ENCODE peak calls at places on chromosomes 7 and 10, in eight cellular contexts. I is BJ, D is lower lobe of right lung, N is lower leg skin, W is esophagus squamous epithelium, V is ovary, U is psoas muscle, K is IMR-90. B is an unnamed sample.

GRCh38 chr10:74151057-74151878 is at the start of gene ADK:
- DNase-seq in N (peak), K (peak), W (peak), D (peak), V (peak), U (peak), I (peak), B (peak)

GRCh38 chr10:51699145-51699474 is 285 bp downstream of the CSTF2T start:
- DNase-seq in K (no peak), I (no peak), V (no peak), D (no peak), W (no peak), N (no peak), U (no peak), B (no peak)

GRCh38 chr7:141221007-141221612 is 147.2 kb downstream of the TMEM178B start:
- DNase-seq in V (no peak), K (no peak), D (no peak), N (peak), U (no peak), W (no peak), I (no peak), B (peak)

GRCh38 chr10:31278279-31278941 is 40.6 kb upstream of the ZEB1 start:
- DNase-seq in I (no peak), W (no peak), K (peak), V (no peak), D (no peak), U (no peak), N (no peak), B (no peak)

GRCh38 chr7:125927556-125927955 is 997.9 kb upstream of the POT1 start:
- DNase-seq in U (no peak), W (no peak), V (no peak), D (no peak), N (no peak), I (no peak), K (no peak), B (no peak)

GRCh38 chr7:4610768-4611467 is 71.2 kb upstream of the FOXK1 start:
- DNase-seq in D (no peak), W (no peak), I (no peak), V (peak), N (no peak), U (no peak), K (peak), B (peak)

GRCh38 chr10:34446046-34446445 is 369.1 kb downstream of the PARD3 start:
- DNase-seq in K (no peak), N (no peak), V (no peak), D (no peak), U (no peak), W (no peak), I (no peak), B (peak)

GRCh38 chr10:71257292-71257997 is 45.1 kb downstream of the UNC5B start:
- DNase-seq in V (no peak), D (no peak), K (no peak), U (no peak), N (no peak), W (no peak), I (no peak), B (no peak)

GRCh38 chr7:71237945-71238344 is 106.0 kb downstream of the GALNT17 start:
- DNase-seq in W (no peak), K (no peak), V (peak), N (no peak), I (no peak), U (no peak), D (no peak), B (no peak)

GRCh38 chr10:99427566-99428150 is 2.8 kb downstream of the GOT1 start:
- DNase-seq in V (no peak), D (no peak), U (no peak), I (no peak), K (no peak), W (no peak), N (no peak), B (no peak)

GRCh38 chr10:94292448-94293118 is 70.2 kb downstream of the NOC3L start:
- DNase-seq in N (no peak), W (no peak), I (no peak), K (peak), V (peak), D (no peak), U (peak), B (peak)

GRCh38 chr10:61280303-61280702 is 172.9 kb downstream of the TMEM26 start:
- DNase-seq in D (no peak), N (no peak), I (no peak), W (no peak), K (peak), V (no peak), U (no peak), B (peak)

GRCh38 chr10:43606323-43607198 is at the start of gene ZNF485:
- DNase-seq in N (peak), V (peak), K (peak), I (no peak), D (peak), W (peak), U (peak), B (peak)

GRCh38 chr7:17907014-17907413 is 33.3 kb downstream of the SNX13 start:
- DNase-seq in K (peak), D (no peak), N (no peak), U (no peak), W (no peak), I (no peak), V (no peak), B (peak)

GRCh38 chr10:132859084-132859855 is 73.3 kb upstream of the NKX6-2 start:
- DNase-seq in U (no peak), N (peak), V (peak), D (peak), I (no peak), K (no peak), W (no peak), B (no peak)

GRCh38 chr7:46908770-46909169 is 673.1 kb downstream of the TNS3 start:
- DNase-seq in D (no peak), U (no peak), W (no peak), N (no peak), K (peak), I (peak), V (no peak), B (peak)

GRCh38 chr10:90732581-90732980 is 125.3 kb downstream of the HTR7 start:
- DNase-seq in N (no peak), I (no peak), V (no peak), W (no peak), U (no peak), K (no peak), D (no peak), B (no peak)

GRCh38 chr10:123896217-123896927 is 4.8 kb upstream of the CPXM2 start:
- DNase-seq in I (no peak), V (no peak), K (no peak), N (peak), U (no peak), W (no peak), D (no peak), B (no peak)

GRCh38 chr7:108584211-108584610 is 14.5 kb downstream of the DNAJB9 start:
- DNase-seq in D (no peak), V (no peak), N (no peak), W (no peak), U (no peak), K (no peak), I (no peak), B (peak)

GRCh38 chr10:32459072-32459703 is 13.2 kb downstream of the CCDC7 start:
- DNase-seq in I (no peak), W (no peak), V (no peak), K (no peak), N (no peak), D (no peak), U (no peak), B (no peak)

GRCh38 chr7:157663061-157663863 is 326.5 kb downstream of the DNAJB6 start:
- DNase-seq in V (no peak), U (no peak), I (no peak), K (no peak), W (no peak), N (no peak), D (no peak), B (no peak)

GRCh38 chr10:79446451-79447020 is 1.1 kb upstream of the ZCCHC24 start:
- DNase-seq in W (no peak), N (peak), K (no peak), I (no peak), U (peak), D (peak), V (peak), B (no peak)

GRCh38 chr7:157320607-157320979 is 16.2 kb upstream of the DNAJB6 start:
- DNase-seq in K (peak), N (no peak), W (no peak), D (no peak), U (no peak), V (no peak), I (no peak), B (no peak)

GRCh38 chr10:72146559-72147323 is 58.4 kb upstream of the SPOCK2 start:
- DNase-seq in K (no peak), N (no peak), V (no peak), W (no peak), I (no peak), D (no peak), U (no peak), B (no peak)

GRCh38 chr10:49310460-49310859 is 11.5 kb downstream of the C10orf71 start:
- DNase-seq in N (no peak), I (no peak), W (no peak), V (no peak), K (no peak), U (no peak), D (no peak), B (no peak)

GRCh38 chr7:128863433-128863989 is 855 bp downstream of the ATP6V1F start:
- DNase-seq in V (no peak), I (no peak), D (no peak), K (peak), N (no peak), W (no peak), U (peak), B (peak)
- H3K4me3 ChIP-seq in V (peak), I (peak), D (peak), K (peak), N (peak), W (peak), U (peak), B (peak)

GRCh38 chr10:113283189-113283588 is 269.7 kb upstream of the HABP2 start:
- DNase-seq in K (no peak), N (no peak), V (no peak), I (no peak), U (no peak), W (no peak), D (no peak), B (no peak)
- TF ChIP-seq CTCF in K (no peak), N (no peak), V (no peak), I (no peak), U (no peak), W (no peak), D (peak), B (no peak)

GRCh38 chr10:101018600-101019439 is 12.1 kb downstream of the PDZD7 start:
- DNase-seq in I (no peak), W (no peak), N (peak), V (peak), D (peak), U (peak), K (peak), B (peak)
- H3K4me3 ChIP-seq in I (no peak), W (no peak), N (no peak), V (no peak), D (no peak), U (no peak), K (no peak), B (no peak)

GRCh38 chr10:115432188-115432819 is 339.1 kb downstream of the ATRNL1 start:
- DNase-seq in V (no peak), N (no peak), U (no peak), K (peak), I (no peak), W (no peak), D (no peak), B (peak)
- TF ChIP-seq CTCF in V (no peak), N (no peak), U (no peak), K (peak), I (peak), W (no peak), D (no peak), B (peak)

B was measured in epithelial cell of esophagus.